ENCODE peak calls at places on chromosomes 4 and X, in six cellular contexts. One of them, this sample, is unnamed.

GRCh38 chrX:154051210-154051810 is 31.6 kb upstream of the IRAK1 start:
- DNase-seq in neural progenitor cell: peak; percentile 66
- DNase-seq in lower leg skin: peak; percentile 94
- DNase-seq in left colon: peak; percentile 70
- DNase-seq in NCI-H774: no peak
- DNase-seq in choroid plexus epithelial cell: peak; percentile 75
- DNase-seq in this sample: peak; percentile 82

GRCh38 chr4:6250235-6250983 is 19.2 kb upstream of the WFS1 start:
- DNase-seq in neural progenitor cell: peak; percentile 82
- DNase-seq in lower leg skin: no peak
- DNase-seq in NCI-H774: peak; percentile 68
- DNase-seq in choroid plexus epithelial cell: peak; percentile 80
- DNase-seq in left colon: no peak
- DNase-seq in this sample: no peak

GRCh38 chr4:148076964-148077363 is 345.1 kb downstream of the ARHGAP10 start:
- DNase-seq in lower leg skin: peak; percentile 37
- DNase-seq in neural progenitor cell: no peak
- DNase-seq in choroid plexus epithelial cell: peak; percentile 45
- DNase-seq in left colon: no peak
- DNase-seq in NCI-H774: no peak
- DNase-seq in this sample: no peak

GRCh38 chrX:34734383-34734782 is 77.3 kb upstream of the TMEM47 start:
- DNase-seq in neural progenitor cell: no peak
- DNase-seq in left colon: no peak
- DNase-seq in choroid plexus epithelial cell: peak; percentile 44
- DNase-seq in NCI-H774: no peak
- DNase-seq in lower leg skin: no peak
- DNase-seq in this sample: no peak

GRCh38 chrX:12595746-12596145 is 195.5 kb upstream of the PRPS2 start:
- DNase-seq in lower leg skin: no peak
- DNase-seq in choroid plexus epithelial cell: no peak
- DNase-seq in left colon: no peak
- DNase-seq in neural progenitor cell: no peak
- DNase-seq in NCI-H774: no peak
- DNase-seq in this sample: no peak

GRCh38 chr4:143700060-143700419 is 435 bp downstream of the FREM3 start:
- DNase-seq in NCI-H774: no peak
- DNase-seq in choroid plexus epithelial cell: peak; percentile 9
- DNase-seq in left colon: no peak
- DNase-seq in neural progenitor cell: peak; percentile 19
- DNase-seq in lower leg skin: no peak
- DNase-seq in this sample: no peak

GRCh38 chrX:31200430-31200829 is 128.6 kb upstream of the FTHL17 start:
- DNase-seq in NCI-H774: no peak
- DNase-seq in choroid plexus epithelial cell: no peak
- DNase-seq in left colon: no peak
- DNase-seq in lower leg skin: no peak
- DNase-seq in neural progenitor cell: no peak
- DNase-seq in this sample: no peak

GRCh38 chr4:10526431-10527222 is 69.4 kb upstream of the ZNF518B start:
- DNase-seq in left colon: peak; percentile 26
- DNase-seq in choroid plexus epithelial cell: no peak
- DNase-seq in lower leg skin: no peak
- DNase-seq in NCI-H774: no peak
- DNase-seq in neural progenitor cell: no peak
- DNase-seq in this sample: no peak

GRCh38 chr4:108644237-108644636 is 6.2 kb upstream of the OSTC start:
- DNase-seq in lower leg skin: no peak
- DNase-seq in left colon: no peak
- DNase-seq in neural progenitor cell: no peak
- DNase-seq in choroid plexus epithelial cell: peak; percentile 46
- DNase-seq in NCI-H774: no peak
- DNase-seq in this sample: no peak

GRCh38 chr4:121277194-121278105 is 103.4 kb downstream of the QRFPR start:
- DNase-seq in left colon: no peak
- DNase-seq in NCI-H774: no peak
- DNase-seq in neural progenitor cell: peak; percentile 43
- DNase-seq in lower leg skin: no peak
- DNase-seq in choroid plexus epithelial cell: no peak
- DNase-seq in this sample: no peak

GRCh38 chrX:255923-256331 is 25.3 kb upstream of the PLCXD1 start:
- DNase-seq in NCI-H774: no peak
- DNase-seq in lower leg skin: peak; percentile 70
- DNase-seq in neural progenitor cell: no peak
- DNase-seq in choroid plexus epithelial cell: no peak
- DNase-seq in left colon: no peak
- DNase-seq in this sample: no peak

GRCh38 chr4:6755088-6755753 is 27.3 kb upstream of the KIAA0232 start:
- DNase-seq in left colon: no peak
- DNase-seq in lower leg skin: no peak
- DNase-seq in neural progenitor cell: no peak
- DNase-seq in choroid plexus epithelial cell: no peak
- DNase-seq in NCI-H774: no peak
- DNase-seq in this sample: no peak

GRCh38 chr4:41323706-41324105 is 67.0 kb downstream of the UCHL1 start:
- DNase-seq in choroid plexus epithelial cell: peak; percentile 6
- DNase-seq in NCI-H774: no peak
- DNase-seq in left colon: no peak
- DNase-seq in lower leg skin: no peak
- DNase-seq in neural progenitor cell: no peak
- DNase-seq in this sample: no peak

GRCh38 chr4:156420557-156420956 is 466.9 kb upstream of the CTSO start:
- DNase-seq in left colon: no peak
- DNase-seq in NCI-H774: no peak
- DNase-seq in choroid plexus epithelial cell: peak; percentile 43
- DNase-seq in lower leg skin: no peak
- DNase-seq in neural progenitor cell: no peak
- DNase-seq in this sample: no peak

GRCh38 chr4:62544428-62544827 is 1344.3 kb downstream of the ADGRL3 start:
- DNase-seq in neural progenitor cell: no peak
- DNase-seq in left colon: no peak
- DNase-seq in choroid plexus epithelial cell: no peak
- DNase-seq in NCI-H774: no peak
- DNase-seq in lower leg skin: no peak
- DNase-seq in this sample: no peak

GRCh38 chr4:168844261-168845039 is 165.6 kb downstream of the CBR4 start:
- DNase-seq in NCI-H774: no peak
- DNase-seq in choroid plexus epithelial cell: peak; percentile 80
- DNase-seq in lower leg skin: no peak
- DNase-seq in left colon: no peak
- DNase-seq in neural progenitor cell: no peak
- DNase-seq in this sample: no peak